ENCODE peak calls at places on chromosomes 1 and 21, in ten cellular contexts. S, B, G, K, D, C, P, V, M and H are unnamed samples.

GRCh38 chr1:153565529-153566374 is at the start of gene S100A2:
- DNase-seq in S (peak; percentile 91), B (no peak), G (peak; percentile 96), K (peak; percentile 84), D (peak; percentile 91), C (peak; percentile 83), P (peak; percentile 97), V (no peak), M (peak; percentile 79), H (no peak)

GRCh38 chr1:3069491-3070303 is 694 bp downstream of the PRDM16 start:
- DNase-seq in S (peak; percentile 82), B (peak; percentile 30), G (peak; percentile 75), K (peak; percentile 17), D (peak; percentile 23), C (no peak), P (peak; percentile 19), V (no peak), M (peak; percentile 55), H (no peak)

GRCh38 chr1:240619357-240619756 is 7.4 kb upstream of the GREM2 start:
- DNase-seq in S (no peak), B (no peak), G (no peak), K (no peak), D (no peak), C (no peak), P (no peak), V (no peak), M (no peak), H (no peak)

GRCh38 chr1:229782469-229782868 is 156.4 kb downstream of the URB2 start:
- DNase-seq in S (no peak), B (no peak), G (no peak), K (no peak), D (no peak), C (no peak), P (no peak), V (no peak), M (no peak), H (no peak)

GRCh38 chr1:206898909-206899431 is 1.7 kb downstream of the IL24 start:
- DNase-seq in S (no peak), B (no peak), G (no peak), K (no peak), D (no peak), C (no peak), P (no peak), V (no peak), M (no peak), H (no peak)

GRCh38 chr21:45724345-45724961 is 80.9 kb downstream of the PCBP3 start:
- DNase-seq in S (no peak), B (no peak), G (no peak), K (no peak), D (no peak), C (no peak), P (no peak), V (no peak), M (no peak), H (no peak)

GRCh38 chr1:78377356-78377928 is 113.3 kb upstream of the PTGFR start:
- DNase-seq in S (no peak), B (no peak), G (no peak), K (no peak), D (peak; percentile 17), C (no peak), P (peak; percentile 27), V (no peak), M (no peak), H (no peak)

GRCh38 chr1:145983959-145984830 is 12.2 kb downstream of the TXNIP start:
- DNase-seq in S (peak; percentile 24), B (no peak), G (no peak), K (no peak), D (no peak), C (no peak), P (no peak), V (no peak), M (no peak), H (no peak)

GRCh38 chr1:96641292-96641691 is 80.3 kb upstream of the PTBP2 start:
- DNase-seq in S (no peak), B (no peak), G (peak; percentile 8), K (no peak), D (no peak), C (no peak), P (peak; percentile 70), V (no peak), M (no peak), H (no peak)

GRCh38 chr1:160032165-160032827 is 506 bp upstream of the PIGM start:
- DNase-seq in S (no peak), B (no peak), G (peak; percentile 25), K (peak; percentile 13), D (peak; percentile 41), C (no peak), P (no peak), V (no peak), M (no peak), H (no peak)

GRCh38 chr21:35801388-35801787 is 258.9 kb downstream of the SETD4 start:
- DNase-seq in S (no peak), B (no peak), G (no peak), K (no peak), D (no peak), C (no peak), P (no peak), V (no peak), M (no peak), H (no peak)

GRCh38 chr1:74964508-74964907 is 169.7 kb upstream of the LHX8 start:
- DNase-seq in S (no peak), B (peak; percentile 40), G (peak; percentile 6), K (peak; percentile 8), D (no peak), C (no peak), P (no peak), V (no peak), M (peak; percentile 25), H (no peak)

GRCh38 chr1:68046885-68047658 is 3.4 kb downstream of the DIRAS3 start:
- DNase-seq in S (no peak), B (no peak), G (no peak), K (no peak), D (no peak), C (no peak), P (no peak), V (no peak), M (no peak), H (no peak)

GRCh38 chr1:230558324-230558723 is 84.0 kb upstream of the COG2 start:
- DNase-seq in S (no peak), B (no peak), G (no peak), K (no peak), D (no peak), C (no peak), P (no peak), V (no peak), M (no peak), H (no peak)

GRCh38 chr1:218371927-218372672 is 27.0 kb downstream of the TGFB2 start:
- DNase-seq in S (no peak), B (peak; percentile 48), G (peak; percentile 70), K (peak; percentile 75), D (no peak), C (no peak), P (peak; percentile 59), V (no peak), M (no peak), H (no peak)

GRCh38 chr21:34526618-34527290 is 14.7 kb upstream of the KCNE1 start:
- DNase-seq in S (peak; percentile 96), B (peak; percentile 76), G (peak; percentile 100), K (peak; percentile 99), D (peak; percentile 91), C (peak; percentile 100), P (peak; percentile 100), V (no peak), M (peak; percentile 81), H (peak; percentile 42)
- H3K27ac ChIP-seq in S (peak overlapping the region; percentile 96), B (peak overlapping the region; percentile 85), G (peak overlapping the region; percentile 87), K (peak overlapping the region; percentile 98), D (peak overlapping the region; percentile 66), C (peak overlapping the region; percentile 93), P (peak overlapping the region; percentile 58), V (no peak overlapping the region), M (peak overlapping the region; percentile 78), H (peak overlapping the region; percentile 50)

DNA sequence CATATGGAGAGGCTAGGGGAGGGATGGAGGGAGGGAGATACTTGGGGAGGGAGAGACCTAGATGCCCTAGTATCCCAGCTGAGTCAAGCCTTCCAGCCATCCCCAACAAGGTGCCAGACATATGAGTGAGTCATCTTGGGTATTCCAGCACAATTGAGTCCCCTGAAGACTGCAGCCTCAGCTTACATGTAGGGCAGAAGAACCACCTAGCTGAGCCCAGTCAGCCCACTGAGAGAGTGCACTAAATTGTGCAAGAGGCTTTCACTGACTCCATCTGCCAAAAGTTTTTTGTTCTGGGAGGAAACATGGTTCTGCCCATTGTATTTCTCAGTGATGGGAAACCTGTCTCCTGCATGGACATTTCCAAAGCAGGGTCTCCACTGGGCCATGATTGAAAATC is 76.4 kb downstream of the FOXD2 start:
- DNase-seq in S (no peak), B (no peak), G (no peak), K (no peak), D (no peak), C (no peak), P (no peak), V (no peak), M (no peak), H (no peak)
- H3K27ac ChIP-seq in S (no peak overlapping the region), B (no peak overlapping the region), G (no peak overlapping the region), K (no peak overlapping the region), D (no peak overlapping the region), C (no peak overlapping the region), P (no peak overlapping the region), V (no peak overlapping the region), M (no peak overlapping the region), H (no peak overlapping the region)

GRCh38 chr1:21317035-21317689 is 26.9 kb upstream of the ECE1 start:
- DNase-seq in S (peak; percentile 97), B (peak; percentile 80), G (peak; percentile 62), K (no peak), D (no peak), C (no peak), P (peak; percentile 90), V (no peak), M (peak; percentile 95), H (peak; percentile 67)

GRCh38 chr1:21313886-21314796 is 23.9 kb upstream of the ECE1 start:
- DNase-seq in S (peak; percentile 84), B (peak; percentile 60), G (no peak), K (no peak), D (no peak), C (no peak), P (no peak), V (no peak), M (peak; percentile 82), H (no peak)

GRCh38 chr1:21312407-21312992 is 22.2 kb upstream of the ECE1 start:
- DNase-seq in S (no peak), B (no peak), G (no peak), K (no peak), D (no peak), C (no peak), P (no peak), V (no peak), M (no peak), H (no peak)

GRCh38 chr1:21313146-21313885 is 23.1 kb upstream of the ECE1 start:
- DNase-seq in S (no peak), B (no peak), G (peak; percentile 72), K (peak; percentile 56), D (no peak), C (no peak), P (peak; percentile 88), V (no peak), M (no peak), H (no peak)

GRCh38 chr1:21314797-21315396 is 24.6 kb upstream of the ECE1 start:
- DNase-seq in S (no peak), B (no peak), G (no peak), K (no peak), D (no peak), C (no peak), P (no peak), V (no peak), M (no peak), H (no peak)
- H3K27ac ChIP-seq in S (peak overlapping the region; percentile 97), B (peak overlapping the region; percentile 83), G (peak overlapping the region; percentile 15), K (no peak overlapping the region), D (no peak overlapping the region), C (no peak overlapping the region), P (no peak overlapping the region), V (no peak overlapping the region), M (peak overlapping the region; percentile 95), H (peak overlapping the region; percentile 80)

GRCh38 chr1:33180226-33181037 is 1.4 kb downstream of the TRIM62 start:
- DNase-seq in S (peak; percentile 94), B (peak; percentile 86), G (peak; percentile 85), K (peak; percentile 86), D (peak; percentile 95), C (peak; percentile 53), P (peak; percentile 80), V (peak; percentile 78), M (peak; percentile 92), H (peak; percentile 93)
- H3K27ac ChIP-seq in S (peak overlapping the region; percentile 82), B (peak overlapping the region; percentile 27), G (no peak overlapping the region), K (no peak overlapping the region), D (peak overlapping the region; percentile 48), C (no peak overlapping the region), P (peak overlapping the region; percentile 30), V (no peak overlapping the region), M (peak overlapping the region; percentile 86), H (peak overlapping the region; percentile 85)